ENCODE peak calls at places on chromosomes 7 and 10, in four cellular contexts. D is IMR-90, K is A549, Q is K562. B is an unnamed sample.

GRCh38 chr7:105020926-105021325 is 6.9 kb downstream of the KMT2E start:
- DNase-seq in D (no peak), K (no peak), Q (no peak), B (no peak)

GRCh38 chr10:127012769-127013152 is 107.5 kb downstream of the DOCK1 start:
- DNase-seq in D (no peak), K (no peak), Q (no peak), B (no peak)

GRCh38 chr7:80127412-80128150 is 7.0 kb upstream of the GNAI1 start:
- DNase-seq in D (no peak), K (no peak), Q (no peak), B (no peak)

GRCh38 chr7:141651417-141651816 is 50.5 kb downstream of the DENND11 start:
- DNase-seq in D (no peak), K (no peak), Q (no peak), B (no peak)

GRCh38 chr10:69769395-69769989 is 32.2 kb upstream of the COL13A1 start:
- DNase-seq in D (peak), K (peak), Q (no peak), B (peak)

GRCh38 chr10:19498348-19499290 is 317.6 kb upstream of the PLXDC2 start:
- DNase-seq in D (peak), K (no peak), Q (no peak), B (no peak)

GRCh38 chr7:82469207-82469606 is 25.6 kb upstream of the CACNA2D1 start:
- DNase-seq in D (no peak), K (no peak), Q (no peak), B (no peak)

GRCh38 chr7:68718059-68718685 is 880.1 kb upstream of the AUTS2 start:
- DNase-seq in D (no peak), K (no peak), Q (no peak), B (no peak)

GRCh38 chr10:123970207-123970926 is 78.8 kb upstream of the CPXM2 start:
- DNase-seq in D (no peak), K (no peak), Q (no peak), B (no peak)

GRCh38 chr7:96701258-96701657 is 8.4 kb downstream of the SEM1 start:
- DNase-seq in D (no peak), K (no peak), Q (no peak), B (no peak)

GRCh38 chr7:42097756-42098155 is 139.3 kb downstream of the GLI3 start:
- DNase-seq in D (peak), K (no peak), Q (peak), B (no peak)

GRCh38 chr7:41696323-41696916 is 6.5 kb downstream of the INHBA start:
- DNase-seq in D (peak), K (peak), Q (peak), B (peak)

GRCh38 chr10:76116523-76116922 is 685.1 kb downstream of the LRMDA start:
- DNase-seq in D (no peak), K (no peak), Q (no peak), B (no peak)

GRCh38 chr10:130207205-130207604 is 71.0 kb downstream of the GLRX3 start:
- DNase-seq in D (no peak), K (no peak), Q (no peak), B (no peak)

DNA sequence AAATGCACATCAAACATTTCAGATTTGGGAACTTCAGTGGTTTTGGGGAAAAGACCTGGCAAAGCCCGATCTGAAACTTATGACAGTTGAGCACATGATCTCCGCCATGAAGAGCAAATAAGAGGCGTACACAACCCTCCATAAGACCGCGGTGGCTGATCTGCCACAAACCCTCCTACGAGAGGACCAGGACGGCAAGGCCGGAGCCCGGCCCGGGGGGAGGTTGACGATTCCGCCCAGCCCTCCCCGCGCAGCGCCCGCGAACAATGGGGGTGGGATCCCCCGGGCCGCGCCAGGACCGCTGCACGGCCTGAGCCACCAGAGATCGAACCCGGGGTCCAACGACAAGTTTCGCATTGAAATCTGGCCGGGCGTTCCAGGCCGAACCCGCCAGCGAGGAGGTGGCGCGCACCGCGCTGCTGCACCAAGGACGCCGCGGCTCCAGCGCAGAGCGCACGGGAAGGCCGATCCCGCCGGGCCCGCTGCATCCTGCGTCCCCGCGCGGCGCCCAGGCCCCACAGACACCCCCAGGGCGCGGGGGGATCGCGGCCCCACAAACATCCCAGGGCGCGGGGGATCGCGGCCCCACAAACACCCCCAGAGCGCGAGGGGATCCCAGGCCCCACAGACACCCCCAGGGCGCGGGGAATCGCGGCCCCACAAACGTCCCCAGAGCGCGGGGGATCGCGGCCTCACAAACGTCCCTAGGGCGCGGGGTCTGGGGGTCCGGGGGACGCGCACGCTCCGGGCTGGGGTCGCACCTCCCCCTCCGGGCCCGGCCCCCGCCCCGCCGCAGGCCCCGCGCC is 644 bp downstream of the DIP2C start:
- DNase-seq in D (peak), K (peak), Q (no peak), B (no peak)
- H3K27ac ChIP-seq in D (peak), K (peak), Q (no peak), B (no peak)

DNA sequence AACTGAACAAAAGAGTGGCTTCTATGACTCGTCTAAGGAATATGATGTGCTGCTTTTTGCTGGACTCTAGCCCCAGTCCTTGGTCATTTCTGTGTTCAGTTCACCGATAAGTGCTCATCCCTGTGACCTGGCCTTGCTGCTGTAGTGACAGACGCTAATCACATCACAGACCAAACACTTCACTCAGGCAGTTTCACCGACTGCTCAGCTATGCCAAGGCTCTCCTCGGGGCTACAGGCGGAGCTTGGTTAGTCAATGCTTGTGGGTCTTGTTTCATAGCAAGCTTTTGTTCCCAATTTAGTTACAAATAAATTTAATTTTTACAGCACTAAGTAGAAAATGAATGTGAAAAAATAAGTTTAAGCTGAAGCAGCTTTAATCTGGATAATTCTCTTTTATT is 190.8 kb upstream of the PRKCQ start:
- DNase-seq in D (peak), K (no peak), Q (no peak), B (no peak)
- TF ChIP-seq RFX5 in D (no peak), K (no peak), Q (no peak), B (no peak)

DNA sequence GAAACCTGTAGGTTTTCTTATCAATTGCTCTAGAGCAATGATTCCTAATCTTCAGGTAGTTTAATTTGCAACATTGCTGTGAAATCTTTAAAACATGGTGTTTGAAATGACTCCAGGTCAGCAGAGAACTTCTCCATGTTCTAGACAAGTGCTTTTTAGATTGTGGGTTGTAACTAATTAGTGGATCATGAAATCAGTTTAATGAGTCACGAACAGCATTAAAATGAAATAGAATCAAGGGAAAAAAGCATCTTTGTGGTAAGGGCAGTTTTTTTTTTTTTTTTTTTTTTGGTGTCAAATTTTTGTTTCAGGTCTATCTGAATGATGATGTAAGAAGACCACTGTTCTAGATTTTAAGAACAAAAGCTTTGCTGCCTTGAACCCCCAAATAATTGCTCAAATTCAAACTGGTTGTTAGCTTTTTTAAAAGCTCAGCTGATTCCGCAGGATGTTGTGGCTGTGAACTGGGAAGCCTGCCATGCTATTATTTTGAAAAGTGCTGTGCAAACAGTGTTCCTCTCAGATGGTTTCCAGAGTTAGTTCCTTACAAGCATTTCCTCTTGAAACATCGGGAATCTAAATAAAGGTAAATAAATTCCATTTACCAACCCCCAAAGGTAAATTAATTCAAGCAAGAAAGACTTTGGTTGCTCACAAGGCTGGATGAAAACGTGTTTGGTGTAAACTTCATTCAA is 13.1 kb upstream of the PDK4 start:
- DNase-seq in D (peak), K (peak), Q (no peak), B (no peak)
- H3K27ac ChIP-seq in D (no peak), K (peak), Q (peak), B (no peak)

GRCh38 chr10:60453031-60453430 is 63.4 kb upstream of the ANK3 start:
- DNase-seq in D (no peak), K (no peak), Q (no peak), B (no peak)

GRCh38 chr10:60448246-60448645 is 58.6 kb upstream of the ANK3 start:
- DNase-seq in D (no peak), K (no peak), Q (no peak), B (no peak)

GRCh38 chr10:60446070-60446833 is 56.6 kb upstream of the ANK3 start:
- DNase-seq in D (no peak), K (no peak), Q (no peak), B (no peak)

GRCh38 chr10:60446855-60447254 is 57.2 kb upstream of the ANK3 start:
- DNase-seq in D (no peak), K (no peak), Q (no peak), B (no peak)

DNA sequence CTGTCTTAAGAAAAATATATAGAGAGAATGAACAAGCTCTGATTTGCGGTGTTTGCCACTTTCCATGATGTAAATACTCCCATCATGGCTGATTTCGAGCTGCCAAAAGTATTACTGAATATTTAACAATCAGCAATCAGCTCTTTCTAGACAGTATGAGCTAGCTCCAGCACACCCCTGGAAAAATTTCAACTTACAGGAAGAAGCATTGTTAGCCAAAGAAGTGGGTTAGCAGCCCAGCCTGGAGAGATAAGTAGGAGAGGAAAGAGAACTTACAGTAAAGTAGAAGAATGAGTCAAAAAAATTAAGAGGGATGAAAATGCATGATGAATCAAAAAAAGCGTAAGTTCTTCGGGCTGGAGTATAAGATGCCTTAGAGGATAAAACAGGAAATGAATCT is 60.6 kb upstream of the ANK3 start:
- DNase-seq in D (no peak), K (no peak), Q (no peak), B (no peak)
- TF ChIP-seq RFX5 in D (no peak), K (no peak), Q (no peak), B (no peak)

GRCh38 chr7:131629203-131629871 is 72.9 kb upstream of the PODXL start:
- DNase-seq in D (peak), K (peak), Q (no peak), B (no peak)
- H3K27ac ChIP-seq in D (no peak), K (peak), Q (no peak), B (no peak)

DNA sequence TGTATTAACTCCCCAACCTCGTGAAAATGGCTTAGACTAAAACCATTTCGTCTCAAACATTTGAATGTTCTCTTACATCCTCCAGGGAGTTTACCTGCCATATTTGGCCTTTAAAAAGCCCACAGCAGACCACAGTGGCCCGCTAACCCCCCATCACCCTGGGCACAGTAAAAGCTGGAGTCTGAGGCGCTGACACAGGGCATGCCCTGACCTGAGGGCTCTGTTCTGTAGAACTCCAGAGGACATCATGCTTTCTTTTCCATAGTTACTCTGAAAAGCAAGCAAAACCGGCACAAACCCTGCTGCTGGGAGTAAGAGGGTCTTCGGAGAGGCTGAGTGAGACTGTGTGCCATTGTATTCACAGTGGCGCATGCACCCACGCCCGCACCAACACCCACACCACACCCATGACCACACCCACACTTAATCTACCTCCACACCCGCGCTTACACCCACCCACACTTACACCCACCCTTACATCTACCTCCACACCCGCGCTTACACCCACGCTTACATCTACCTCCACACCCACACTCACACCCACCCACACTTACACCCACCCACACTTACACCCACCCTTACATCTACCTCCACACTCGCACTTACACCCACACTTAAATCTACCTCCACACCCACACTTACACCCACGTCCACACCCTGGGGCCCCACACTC is 32.1 kb downstream of the LRRC27 start:
- DNase-seq in D (no peak), K (peak), Q (peak), B (no peak)
- TF ChIP-seq RFX5 in D (no peak), K (no peak), Q (no peak), B (no peak)